ENCODE peak calls at places on chromosomes 13 and 19, in seven cellular contexts. T is suprapubic skin; Y is GM10248; L is ACHN; G is HCEC 1CT; R is stimulated activated CD4-positive, alpha-beta T cell treated with anti-CD3 and anti-CD28 coated beads, Interleukin-1b, Interleukin-23, amount 100 ng/mL, for 24 hours; E is activated CD4-positive, alpha-beta T cell treated with anti-CD3 and anti-CD28 coated beads, Interleukin-2, amount 10 ng/mL, durations not matched to agents 7 days and 5 days. M is an unnamed sample.

GRCh38 chr19:39709026-39709872 is 5.0 kb downstream of the LGALS14 start:
- DNase-seq in G (no peak), L (no peak), R (no peak), Y (no peak), E (no peak), T (no peak), M (no peak)

GRCh38 chr13:24740014-24740890 is 23.7 kb upstream of the RNF17 start:
- DNase-seq in R (no peak), L (no peak), Y (no peak), G (no peak), E (no peak), T (no peak), M (no peak)

GRCh38 chr19:18002347-18002850 is 5.6 kb upstream of the ARRDC2 start:
- DNase-seq in E (no peak), T (no peak), R (no peak), L (no peak), G (no peak), Y (no peak), M (no peak)

GRCh38 chr19:35901854-35902661 is at the start of gene HCST:
- DNase-seq in T (no peak), R (no peak), E (peak; percentile 69), L (no peak), Y (no peak), G (no peak), M (peak; percentile 68)

GRCh38 chr13:21326155-21327030 is 132.7 kb downstream of the ZDHHC20 start:
- DNase-seq in E (no peak), G (peak; percentile 4), Y (no peak), R (no peak), L (no peak), T (no peak), M (peak; percentile 38)

GRCh38 chr19:17090501-17091074 is 15.0 kb downstream of the MYO9B start:
- DNase-seq in G (no peak), L (no peak), R (no peak), T (no peak), Y (peak; percentile 75), E (no peak), M (no peak)

GRCh38 chr19:49340069-49340864 is 5.1 kb downstream of the CD37 start:
- DNase-seq in L (no peak), T (peak; percentile 81), G (no peak), E (no peak), R (no peak), Y (peak; percentile 94), M (no peak)

GRCh38 chr19:41307954-41308449 is 2.0 kb upstream of the CCDC97 start:
- DNase-seq in L (no peak), R (no peak), Y (no peak), E (no peak), G (no peak), T (no peak), M (no peak)

GRCh38 chr13:99162543-99162942 is 38.1 kb upstream of the UBAC2 start:
- DNase-seq in G (no peak), Y (no peak), R (no peak), T (no peak), L (no peak), E (no peak), M (no peak)

GRCh38 chr13:110759710-110760109 is 46.2 kb downstream of the ING1 start:
- DNase-seq in E (no peak), T (no peak), Y (no peak), R (no peak), G (peak; percentile 70), L (no peak), M (no peak)

GRCh38 chr13:85985791-85986190 is 186.6 kb upstream of the SLITRK6 start:
- DNase-seq in L (no peak), G (peak; percentile 60), T (no peak), R (no peak), E (no peak), Y (no peak), M (no peak)

GRCh38 chr19:17441241-17442135 is 7.0 kb downstream of the TMEM221 start:
- DNase-seq in R (no peak), T (no peak), E (no peak), Y (peak; percentile 37), L (peak; percentile 23), G (no peak), M (no peak)

GRCh38 chr19:35484637-35485036 is 5.6 kb downstream of the KRTDAP start:
- DNase-seq in T (no peak), R (no peak), Y (peak; percentile 81), L (no peak), E (no peak), G (no peak), M (no peak)

GRCh38 chr19:1610579-1610978 is 5.3 kb upstream of the UQCR11 start:
- DNase-seq in R (no peak), G (no peak), T (no peak), Y (no peak), E (no peak), L (no peak), M (no peak)

GRCh38 chr13:41562083-41562482 is 104.7 kb downstream of the RGCC start:
- DNase-seq in R (no peak), E (no peak), L (peak; percentile 53), Y (no peak), T (no peak), G (peak; percentile 91), M (no peak)

GRCh38 chr19:3725640-3726310 is 17.6 kb downstream of the TJP3 start:
- DNase-seq in T (peak; percentile 67), G (no peak), E (no peak), R (no peak), L (peak; percentile 62), Y (no peak), M (no peak)

GRCh38 chr13:85812282-85812681 is 13.1 kb upstream of the SLITRK6 start:
- DNase-seq in G (no peak), L (no peak), T (no peak), R (no peak), E (no peak), Y (no peak), M (no peak)

GRCh38 chr19:18951721-18952281 is 10.8 kb upstream of the HOMER3 start:
- DNase-seq in G (peak; percentile 19), T (no peak), Y (no peak), R (no peak), E (no peak), L (no peak), M (no peak)

GRCh38 chr19:18460313-18460712 is 22.4 kb upstream of the ISYNA1 start:
- DNase-seq in R (no peak), G (peak; percentile 72), L (no peak), Y (no peak), E (no peak), T (peak; percentile 90), M (peak; percentile 66)

GRCh38 chr13:73782781-73783180 is 351.4 kb downstream of the KLF12 start:
- DNase-seq in E (no peak), T (no peak), R (no peak), Y (no peak), L (no peak), G (no peak), M (no peak)

GRCh38 chr13:30647420-30647819 is 29.7 kb downstream of the USPL1 start:
- DNase-seq in R (no peak), Y (no peak), G (no peak), E (no peak), L (no peak), T (no peak), M (no peak)

GRCh38 chr13:35930665-35931631 is 200.2 kb downstream of the DCLK1 start:
- DNase-seq in E (no peak), R (no peak), G (no peak), L (peak; percentile 54), T (no peak), Y (peak; percentile 21), M (no peak)

GRCh38 chr13:20847298-20847697 is 55.2 kb downstream of the XPO4 start:
- DNase-seq in E (no peak), L (no peak), R (no peak), T (no peak), G (no peak), Y (no peak), M (no peak)

GRCh38 chr19:3154957-3155736 is 19.3 kb downstream of the GNA15 start:
- DNase-seq in G (peak; percentile 98), Y (peak; percentile 86), R (peak; percentile 57), L (peak; percentile 83), E (peak; percentile 83), T (peak; percentile 84), M (peak; percentile 100)

GRCh38 chr19:926595-927043 is 784 bp downstream of the ARID3A start:
- DNase-seq in R (no peak), L (peak; percentile 27), Y (peak; percentile 75), E (no peak), G (peak; percentile 25), T (no peak), M (no peak)

GRCh38 chr13:35927554-35927953 is 203.6 kb downstream of the DCLK1 start:
- DNase-seq in E (no peak), Y (no peak), R (no peak), L (peak; percentile 86), G (no peak), T (no peak), M (peak; percentile 76)

M was measured in GM04504.